ENCODE peak calls at places on chromosomes 5 and 9, in eight cellular contexts. One of them, this sample, is unnamed. For H3K27me3, the result is how much of the 10 kb centered on the place peaks cover.

GRCh38 chr9:76377791-76378190 is 16.4 kb downstream of the RFK start:
- DNase-seq in hepatocyte: no peak
- DNase-seq in GM23338: no peak
- DNase-seq in breast epithelium: no peak
- DNase-seq in heart left ventricle: no peak
- DNase-seq in gastrocnemius medialis: no peak
- DNase-seq in aorta: no peak
- DNase-seq in IMR-90: no peak
- DNase-seq in this sample: no peak

GRCh38 chr5:180799194-180799593 is 3.4 kb downstream of the MGAT1 start:
- DNase-seq in IMR-90: no peak
- DNase-seq in hepatocyte: peak
- DNase-seq in heart left ventricle: no peak
- DNase-seq in breast epithelium: no peak
- DNase-seq in gastrocnemius medialis: no peak
- DNase-seq in aorta: no peak
- DNase-seq in GM23338: peak
- DNase-seq in this sample: no peak

GRCh38 chr5:115372121-115372520 is 75.7 kb upstream of the CCDC112 start:
- DNase-seq in breast epithelium: no peak
- DNase-seq in heart left ventricle: no peak
- DNase-seq in GM23338: no peak
- DNase-seq in hepatocyte: no peak
- DNase-seq in gastrocnemius medialis: no peak
- DNase-seq in IMR-90: no peak
- DNase-seq in aorta: no peak
- DNase-seq in this sample: no peak

GRCh38 chr5:87069974-87070608 is 197.6 kb upstream of the RASA1 start:
- DNase-seq in IMR-90: peak
- DNase-seq in hepatocyte: peak
- DNase-seq in GM23338: peak
- DNase-seq in breast epithelium: no peak
- DNase-seq in gastrocnemius medialis: no peak
- DNase-seq in heart left ventricle: peak
- DNase-seq in aorta: no peak
- DNase-seq in this sample: peak

GRCh38 chr5:24783596-24783995 is 138.8 kb upstream of the CDH10 start:
- DNase-seq in hepatocyte: no peak
- DNase-seq in GM23338: no peak
- DNase-seq in breast epithelium: no peak
- DNase-seq in aorta: no peak
- DNase-seq in gastrocnemius medialis: no peak
- DNase-seq in IMR-90: no peak
- DNase-seq in heart left ventricle: no peak
- DNase-seq in this sample: no peak

GRCh38 chr9:86168256-86168655 is 68.9 kb upstream of the GOLM1 start:
- DNase-seq in GM23338: no peak
- DNase-seq in hepatocyte: no peak
- DNase-seq in heart left ventricle: no peak
- DNase-seq in gastrocnemius medialis: no peak
- DNase-seq in IMR-90: no peak
- DNase-seq in aorta: no peak
- DNase-seq in breast epithelium: no peak
- DNase-seq in this sample: no peak

GRCh38 chr5:122882836-122883235 is 37.4 kb downstream of the SNX24 start:
- DNase-seq in hepatocyte: no peak
- DNase-seq in heart left ventricle: no peak
- DNase-seq in breast epithelium: no peak
- DNase-seq in GM23338: no peak
- DNase-seq in gastrocnemius medialis: no peak
- DNase-seq in IMR-90: peak
- DNase-seq in aorta: no peak
- DNase-seq in this sample: no peak

GRCh38 chr9:116555556-116556180 is 131.4 kb upstream of the TRIM32 start:
- DNase-seq in IMR-90: no peak
- DNase-seq in aorta: no peak
- DNase-seq in GM23338: no peak
- DNase-seq in breast epithelium: no peak
- DNase-seq in gastrocnemius medialis: no peak
- DNase-seq in hepatocyte: no peak
- DNase-seq in heart left ventricle: no peak
- DNase-seq in this sample: no peak

GRCh38 chr5:97044057-97044456 is 98.4 kb downstream of the LIX1 start:
- DNase-seq in gastrocnemius medialis: no peak
- DNase-seq in breast epithelium: no peak
- DNase-seq in GM23338: peak
- DNase-seq in hepatocyte: peak
- DNase-seq in heart left ventricle: peak
- DNase-seq in IMR-90: peak
- DNase-seq in aorta: no peak
- DNase-seq in this sample: no peak

GRCh38 chr9:108756746-108757490 is 98.9 kb downstream of the ACTL7B start:
- DNase-seq in heart left ventricle: no peak
- DNase-seq in GM23338: peak
- DNase-seq in IMR-90: no peak
- DNase-seq in gastrocnemius medialis: no peak
- DNase-seq in aorta: no peak
- DNase-seq in breast epithelium: no peak
- DNase-seq in hepatocyte: no peak
- DNase-seq in this sample: no peak

GRCh38 chr5:78747703-78748359 is 99.3 kb upstream of the LHFPL2 start:
- DNase-seq in GM23338: peak
- DNase-seq in breast epithelium: no peak
- DNase-seq in IMR-90: peak
- DNase-seq in hepatocyte: no peak
- DNase-seq in aorta: no peak
- DNase-seq in gastrocnemius medialis: no peak
- DNase-seq in heart left ventricle: no peak
- DNase-seq in this sample: peak

GRCh38 chr5:154829589-154830218 is 20.7 kb downstream of the FAXDC2 start:
- DNase-seq in aorta: no peak
- DNase-seq in GM23338: no peak
- DNase-seq in IMR-90: peak
- DNase-seq in gastrocnemius medialis: no peak
- DNase-seq in breast epithelium: no peak
- DNase-seq in heart left ventricle: no peak
- DNase-seq in hepatocyte: no peak
- DNase-seq in this sample: no peak

GRCh38 chr9:126701820-126702500 is 88.2 kb downstream of the LMX1B start:
- DNase-seq in GM23338: no peak
- DNase-seq in breast epithelium: peak
- DNase-seq in aorta: peak
- DNase-seq in hepatocyte: peak
- DNase-seq in heart left ventricle: no peak
- DNase-seq in IMR-90: no peak
- DNase-seq in gastrocnemius medialis: no peak
- DNase-seq in this sample: no peak

GRCh38 chr5:71932649-71933338 is 174.5 kb upstream of the MAP1B start:
- DNase-seq in IMR-90: peak
- DNase-seq in GM23338: peak
- DNase-seq in gastrocnemius medialis: no peak
- DNase-seq in aorta: peak
- DNase-seq in breast epithelium: no peak
- DNase-seq in heart left ventricle: peak
- DNase-seq in hepatocyte: peak
- DNase-seq in this sample: no peak

GRCh38 chr9:89234636-89235035 is 56.0 kb upstream of the SHC3 start:
- DNase-seq in hepatocyte: no peak
- DNase-seq in IMR-90: peak
- DNase-seq in GM23338: peak
- DNase-seq in heart left ventricle: no peak
- DNase-seq in aorta: no peak
- DNase-seq in gastrocnemius medialis: no peak
- DNase-seq in breast epithelium: no peak
- DNase-seq in this sample: no peak

GRCh38 chr9:89236955-89237573 is 58.4 kb upstream of the SHC3 start:
- DNase-seq in gastrocnemius medialis: no peak
- DNase-seq in aorta: no peak
- DNase-seq in IMR-90: no peak
- DNase-seq in breast epithelium: no peak
- DNase-seq in GM23338: peak
- DNase-seq in heart left ventricle: no peak
- DNase-seq in hepatocyte: no peak
- DNase-seq in this sample: no peak

DNA sequence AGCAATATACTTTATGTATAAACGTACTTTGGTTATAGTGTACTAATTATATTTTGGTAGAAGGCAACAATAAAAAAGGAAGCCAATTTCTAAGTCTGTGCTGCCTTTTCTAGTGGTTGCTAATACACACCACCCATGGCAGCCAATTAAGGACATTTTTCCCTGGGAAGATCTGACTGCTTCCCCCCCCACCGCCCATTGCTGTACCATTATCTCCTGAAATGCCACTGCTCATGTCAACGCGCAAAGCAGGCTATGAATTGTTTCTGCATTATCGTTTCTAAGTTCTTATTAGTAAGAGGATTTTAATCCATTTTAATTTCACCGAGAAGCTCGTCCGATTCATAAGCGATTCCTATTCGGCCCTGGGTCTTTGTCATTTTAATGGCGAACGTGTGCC is 55.6 kb upstream of the SHC3 start:
- DNase-seq in GM23338: no peak
- DNase-seq in heart left ventricle: no peak
- DNase-seq in hepatocyte: no peak
- DNase-seq in aorta: no peak
- DNase-seq in gastrocnemius medialis: no peak
- DNase-seq in IMR-90: no peak
- DNase-seq in breast epithelium: no peak
- DNase-seq in this sample: no peak
- H3K27me3 ChIP-seq in GM23338: under half
- H3K27me3 ChIP-seq in heart left ventricle: under half
- H3K27me3 ChIP-seq in hepatocyte: under half
- H3K27me3 ChIP-seq in aorta: under half
- H3K27me3 ChIP-seq in gastrocnemius medialis: under half
- H3K27me3 ChIP-seq in IMR-90: under half
- H3K27me3 ChIP-seq in breast epithelium: under half
- H3K27me3 ChIP-seq in this sample: under half

GRCh38 chr9:102135768-102136167 is 397.3 kb upstream of the GRIN3A start:
- DNase-seq in breast epithelium: no peak
- DNase-seq in GM23338: no peak
- DNase-seq in heart left ventricle: no peak
- DNase-seq in hepatocyte: no peak
- DNase-seq in IMR-90: no peak
- DNase-seq in gastrocnemius medialis: no peak
- DNase-seq in aorta: no peak
- DNase-seq in this sample: no peak
- H3K4me3 ChIP-seq in breast epithelium: no peak
- H3K4me3 ChIP-seq in GM23338: no peak
- H3K4me3 ChIP-seq in heart left ventricle: no peak
- H3K4me3 ChIP-seq in hepatocyte: no peak
- H3K4me3 ChIP-seq in IMR-90: no peak
- H3K4me3 ChIP-seq in gastrocnemius medialis: no peak
- H3K4me3 ChIP-seq in aorta: no peak
- H3K4me3 ChIP-seq in this sample: no peak

DNA sequence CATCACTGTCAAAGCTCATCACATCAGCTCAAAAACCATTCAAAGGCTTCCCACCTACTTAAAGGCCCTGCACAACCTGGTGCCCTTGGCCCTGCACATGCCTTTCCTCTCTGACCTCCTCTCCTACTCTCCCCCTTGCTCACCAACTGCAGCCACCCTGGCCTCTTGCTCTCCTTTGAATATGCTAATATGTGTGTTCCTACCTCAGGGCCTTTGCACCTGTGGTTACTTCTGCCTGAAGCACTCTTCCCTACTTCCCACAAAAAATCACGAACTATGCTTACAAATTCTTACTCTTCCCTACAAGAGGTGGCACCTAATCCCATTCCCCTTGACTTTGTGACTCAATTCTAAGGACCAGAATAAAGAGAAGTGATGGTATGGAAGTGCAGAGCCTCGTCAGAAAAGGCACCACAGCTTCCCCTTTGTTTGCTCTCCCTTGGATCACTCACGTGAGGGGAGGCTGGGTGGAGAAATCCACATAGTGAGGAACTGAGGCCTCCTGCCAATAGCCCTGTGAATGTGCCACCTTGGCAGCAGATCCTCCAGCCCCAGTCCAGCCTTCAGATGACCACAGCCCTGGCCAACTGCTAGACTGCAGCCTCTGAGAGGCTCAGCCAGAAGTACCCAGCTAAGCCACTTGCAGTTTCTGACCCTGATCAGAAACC is 3.2 kb upstream of the TMEM171 start:
- DNase-seq in gastrocnemius medialis: no peak
- DNase-seq in IMR-90: no peak
- DNase-seq in heart left ventricle: no peak
- DNase-seq in GM23338: no peak
- DNase-seq in hepatocyte: no peak
- DNase-seq in breast epithelium: no peak
- DNase-seq in aorta: no peak
- DNase-seq in this sample: no peak
- H3K27me3 ChIP-seq in gastrocnemius medialis: under half
- H3K27me3 ChIP-seq in IMR-90: under half
- H3K27me3 ChIP-seq in heart left ventricle: under half
- H3K27me3 ChIP-seq in GM23338: under half
- H3K27me3 ChIP-seq in hepatocyte: under half
- H3K27me3 ChIP-seq in breast epithelium: under half
- H3K27me3 ChIP-seq in aorta: under half
- H3K27me3 ChIP-seq in this sample: under half

DNA sequence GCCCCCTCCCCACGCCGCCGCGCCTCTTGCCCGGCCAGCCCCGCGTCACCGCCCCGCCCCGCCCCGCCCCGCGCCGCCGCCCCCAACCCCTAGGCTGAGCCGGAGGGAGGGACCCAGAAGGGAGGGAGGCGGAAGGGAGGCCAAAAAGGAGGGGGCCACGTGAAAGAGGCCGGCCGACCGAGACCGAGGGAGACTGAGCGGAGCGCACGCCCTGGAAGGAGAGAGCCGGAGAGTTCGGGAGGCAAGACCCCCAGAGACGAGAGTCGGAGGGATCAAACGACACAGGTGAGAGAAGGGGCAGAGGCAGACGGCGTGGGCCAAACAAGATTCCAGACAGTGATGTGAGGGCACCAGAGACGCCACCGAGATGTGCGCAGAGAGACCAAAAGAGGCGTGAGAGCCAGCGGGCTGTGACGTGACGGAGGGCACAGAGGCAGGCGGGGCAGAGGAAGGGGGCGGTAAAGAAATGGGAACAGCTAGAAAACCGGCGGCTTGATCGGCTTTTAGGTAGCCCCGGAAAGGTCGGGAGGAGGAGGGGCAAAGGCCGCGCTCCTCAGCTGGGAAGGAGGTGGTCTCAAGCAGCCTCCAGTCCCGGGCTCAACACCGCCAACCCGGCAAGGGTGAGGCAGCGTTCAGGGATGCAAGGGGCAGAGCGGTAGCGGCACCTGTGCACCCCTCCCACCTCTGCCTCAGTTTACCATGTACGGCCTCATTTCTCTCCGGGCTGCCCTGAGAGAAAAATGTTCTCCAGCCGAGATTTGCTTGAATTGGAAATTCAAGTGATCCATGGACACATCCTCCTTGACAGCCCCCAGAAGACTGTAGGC is 414 bp upstream of the BARX1 start:
- DNase-seq in heart left ventricle: no peak
- DNase-seq in hepatocyte: no peak
- DNase-seq in GM23338: peak
- DNase-seq in gastrocnemius medialis: no peak
- DNase-seq in aorta: peak
- DNase-seq in breast epithelium: no peak
- DNase-seq in IMR-90: no peak
- DNase-seq in this sample: no peak
- H3K4me3 ChIP-seq in heart left ventricle: peak
- H3K4me3 ChIP-seq in hepatocyte: no peak
- H3K4me3 ChIP-seq in GM23338: peak
- H3K4me3 ChIP-seq in gastrocnemius medialis: peak
- H3K4me3 ChIP-seq in aorta: no peak
- H3K4me3 ChIP-seq in breast epithelium: peak
- H3K4me3 ChIP-seq in IMR-90: no peak
- H3K4me3 ChIP-seq in this sample: no peak

This sample was measured in AG04450.